ENCODE peak calls at places on chromosomes 7 and 10, in five cellular contexts. One of them, this sample, is unnamed.

GRCh38 chr10:89390875-89391576 is 1.4 kb upstream of the IFIT1 start:
- DNase-seq in CD8-positive, alpha-beta memory T cell: no peak
- DNase-seq in neuronal stem cell: no peak
- DNase-seq in H4: no peak
- DNase-seq in stimulated activated CD8-positive, alpha-beta memory T cell treated with anti-CD3 and anti-CD28 coated beads, Interleukin-4, amount 100 ng/mL, for 4 hours: no peak
- DNase-seq in this sample: peak; percentile 56

GRCh38 chr7:135321556-135321955 is 87.9 kb downstream of the STRA8 start:
- DNase-seq in CD8-positive, alpha-beta memory T cell: no peak
- DNase-seq in neuronal stem cell: no peak
- DNase-seq in H4: peak; percentile 34
- DNase-seq in stimulated activated CD8-positive, alpha-beta memory T cell treated with anti-CD3 and anti-CD28 coated beads, Interleukin-4, amount 100 ng/mL, for 4 hours: no peak
- DNase-seq in this sample: no peak

GRCh38 chr7:47191316-47191715 is 390.6 kb downstream of the TNS3 start:
- DNase-seq in CD8-positive, alpha-beta memory T cell: no peak
- DNase-seq in neuronal stem cell: no peak
- DNase-seq in H4: no peak
- DNase-seq in stimulated activated CD8-positive, alpha-beta memory T cell treated with anti-CD3 and anti-CD28 coated beads, Interleukin-4, amount 100 ng/mL, for 4 hours: no peak
- DNase-seq in this sample: no peak

GRCh38 chr10:90751107-90751997 is 106.5 kb downstream of the HTR7 start:
- DNase-seq in CD8-positive, alpha-beta memory T cell: no peak
- DNase-seq in neuronal stem cell: peak; percentile 47
- DNase-seq in H4: peak; percentile 40
- DNase-seq in stimulated activated CD8-positive, alpha-beta memory T cell treated with anti-CD3 and anti-CD28 coated beads, Interleukin-4, amount 100 ng/mL, for 4 hours: no peak
- DNase-seq in this sample: peak; percentile 79

GRCh38 chr7:91468231-91468630 is 204.0 kb downstream of the FZD1 start:
- DNase-seq in CD8-positive, alpha-beta memory T cell: no peak
- DNase-seq in neuronal stem cell: no peak
- DNase-seq in H4: no peak
- DNase-seq in stimulated activated CD8-positive, alpha-beta memory T cell treated with anti-CD3 and anti-CD28 coated beads, Interleukin-4, amount 100 ng/mL, for 4 hours: no peak
- DNase-seq in this sample: no peak

GRCh38 chr7:111198255-111198654 is 107.3 kb downstream of the LRRN3 start:
- DNase-seq in CD8-positive, alpha-beta memory T cell: no peak
- DNase-seq in neuronal stem cell: no peak
- DNase-seq in H4: peak; percentile 99
- DNase-seq in stimulated activated CD8-positive, alpha-beta memory T cell treated with anti-CD3 and anti-CD28 coated beads, Interleukin-4, amount 100 ng/mL, for 4 hours: no peak
- DNase-seq in this sample: peak; percentile 38

GRCh38 chr10:127216786-127217185 is 20.4 kb upstream of the INSYN2A start:
- DNase-seq in CD8-positive, alpha-beta memory T cell: no peak
- DNase-seq in neuronal stem cell: no peak
- DNase-seq in H4: peak; percentile 47
- DNase-seq in stimulated activated CD8-positive, alpha-beta memory T cell treated with anti-CD3 and anti-CD28 coated beads, Interleukin-4, amount 100 ng/mL, for 4 hours: no peak
- DNase-seq in this sample: no peak

GRCh38 chr10:35442592-35442991 is 106.3 kb downstream of the CCNY start:
- DNase-seq in CD8-positive, alpha-beta memory T cell: no peak
- DNase-seq in neuronal stem cell: no peak
- DNase-seq in H4: no peak
- DNase-seq in stimulated activated CD8-positive, alpha-beta memory T cell treated with anti-CD3 and anti-CD28 coated beads, Interleukin-4, amount 100 ng/mL, for 4 hours: no peak
- DNase-seq in this sample: no peak

This sample was measured in OCI-M1.